ENCODE peak calls at places on chromosomes 3 and 15, in ten cellular contexts. L is right lobe of liver, Y is skeletal muscle cell, Z is fibroblast of mammary gland, S is aorta, H is thoracic aorta, G is psoas muscle, M is HFF-Myc, U is cardiac fibroblast, R is dorsolateral prefrontal cortex. E is an unnamed sample.

GRCh38 chr3:142281474-142281873 is 56.1 kb upstream of the GK5 start:
- DNase-seq in S (no peak), U (no peak), R (no peak), Z (peak), H (no peak), G (no peak), Y (no peak), L (no peak), M (no peak), E (no peak)

GRCh38 chr15:52040167-52040900 is 21.3 kb downstream of the MAPK6 start:
- DNase-seq in U (peak), H (no peak), S (no peak), M (no peak), Z (peak), G (no peak), L (no peak), Y (no peak), R (no peak), E (no peak)

GRCh38 chr3:63940389-63940757 is 28.2 kb upstream of the SCAANT1 start:
- DNase-seq in U (peak), S (no peak), L (no peak), M (no peak), Z (peak), G (no peak), H (no peak), Y (no peak), R (no peak), E (no peak)

GRCh38 chr15:35674873-35675781 is 129.2 kb upstream of the DPH6 start:
- DNase-seq in H (no peak), L (no peak), S (no peak), Y (peak), U (peak), G (no peak), R (no peak), M (peak), Z (peak), E (no peak)

GRCh38 chr15:37880009-37880834 is 54.2 kb upstream of the TMCO5A start:
- DNase-seq in Y (peak), L (no peak), H (no peak), R (no peak), G (no peak), S (no peak), M (no peak), Z (peak), U (peak), E (peak)

GRCh38 chr3:194782767-194783404 is 97.2 kb downstream of the FAM43A start:
- DNase-seq in M (no peak), Z (peak), L (no peak), S (no peak), R (no peak), U (peak), H (no peak), G (no peak), Y (peak), E (no peak)

GRCh38 chr15:78976691-78977090 is 31.8 kb upstream of the CTSH start:
- DNase-seq in G (no peak), M (no peak), S (peak), R (peak), Z (no peak), U (no peak), L (no peak), H (no peak), Y (no peak), E (no peak)

GRCh38 chr3:38117748-38118420 is 19.0 kb downstream of the ACAA1 start:
- DNase-seq in Y (no peak), L (peak), S (peak), G (peak), U (peak), M (peak), Z (peak), R (no peak), H (no peak), E (no peak)

GRCh38 chr15:59247364-59247763 is 40.7 kb downstream of the LDHAL6B start:
- DNase-seq in U (peak), Y (peak), Z (peak), R (peak), M (peak), H (no peak), S (no peak), L (no peak), G (no peak), E (peak)

GRCh38 chr3:33046521-33046920 is 50.4 kb downstream of the GLB1 start:
- DNase-seq in Y (no peak), G (no peak), H (no peak), Z (no peak), R (no peak), L (no peak), M (no peak), S (no peak), U (no peak), E (no peak)

GRCh38 chr3:155292133-155292532 is 1.4 kb downstream of the STRIT1 start:
- DNase-seq in H (no peak), L (no peak), U (peak), S (no peak), M (no peak), G (no peak), Z (peak), R (no peak), Y (no peak), E (no peak)

GRCh38 chr15:64092864-64093626 is 593 bp downstream of the CIAO2A start:
- DNase-seq in S (peak), U (peak), L (peak), R (no peak), H (no peak), M (no peak), Z (peak), G (peak), Y (no peak), E (no peak)

GRCh38 chr3:138327831-138328230 is 1.8 kb downstream of the NME9 start:
- DNase-seq in G (no peak), S (no peak), R (no peak), H (no peak), L (no peak), U (no peak), M (no peak), Z (no peak), Y (no peak), E (no peak)

GRCh38 chr3:11306815-11307589 is 34.8 kb downstream of the ATG7 start:
- DNase-seq in S (no peak), L (no peak), R (peak), U (peak), Y (no peak), H (no peak), M (no peak), G (no peak), Z (no peak), E (no peak)

GRCh38 chr3:123640311-123641083 is 55.6 kb upstream of the HACD2 start:
- DNase-seq in U (no peak), M (no peak), R (no peak), Z (no peak), S (no peak), Y (no peak), L (no peak), G (no peak), H (no peak), E (no peak)

GRCh38 chr3:148789156-148789555 is 38.5 kb upstream of the CPB1 start:
- DNase-seq in M (no peak), S (no peak), U (no peak), G (no peak), L (no peak), Z (peak), R (no peak), H (no peak), Y (peak), E (peak)

GRCh38 chr15:40279437-40280141 is 3.3 kb downstream of the ANKRD63 start:
- DNase-seq in M (no peak), S (peak), U (peak), Y (no peak), H (no peak), L (peak), G (peak), Z (peak), R (peak), E (no peak)

GRCh38 chr3:136336329-136337100 is 86.4 kb downstream of the PCCB start:
- DNase-seq in U (no peak), L (no peak), G (no peak), Z (peak), Y (no peak), M (peak), S (no peak), H (no peak), R (no peak), E (no peak)

GRCh38 chr3:47978386-47978785 is 37.8 kb downstream of the MAP4 start:
- DNase-seq in Y (no peak), H (no peak), M (no peak), L (no peak), Z (peak), G (no peak), S (no peak), U (no peak), R (no peak), E (no peak)

GRCh38 chr15:44720460-44721185 is 9.3 kb downstream of the B2M start:
- DNase-seq in M (no peak), U (no peak), Y (no peak), G (no peak), Z (no peak), H (no peak), S (no peak), L (no peak), R (no peak), E (no peak)

GRCh38 chr3:23810342-23811116 is 4.8 kb downstream of the UBE2E1 start:
- DNase-seq in U (peak), H (no peak), Y (no peak), G (peak), R (peak), M (no peak), Z (no peak), L (peak), S (peak), E (no peak)

GRCh38 chr3:131221731-131222130 is 159.8 kb upstream of the NUDT16 start:
- DNase-seq in U (peak), L (no peak), M (no peak), R (no peak), S (no peak), Y (peak), H (no peak), G (no peak), Z (peak), E (no peak)

GRCh38 chr15:92023971-92024370 is 170.5 kb downstream of the SLCO3A1 start:
- DNase-seq in U (no peak), Y (no peak), L (no peak), G (no peak), H (no peak), M (no peak), S (no peak), Z (peak), R (no peak), E (no peak)

DNA sequence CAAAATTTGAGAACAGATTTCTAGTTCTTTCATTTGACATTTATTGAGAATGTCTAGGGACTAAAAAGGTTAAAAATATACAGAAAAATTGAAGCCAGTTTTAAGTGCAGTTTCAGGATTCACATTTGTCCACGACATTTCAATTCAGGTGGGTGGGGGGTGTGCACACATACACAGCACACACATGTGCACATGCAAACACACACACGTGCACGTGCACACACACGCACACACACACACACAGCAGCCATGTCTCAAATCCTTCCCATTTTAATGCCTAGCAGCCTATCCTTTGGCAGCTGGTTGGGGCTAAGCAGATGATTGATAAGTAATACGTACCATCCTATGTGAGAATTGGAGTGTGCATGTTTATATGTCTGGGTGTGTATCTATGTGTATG is 238.3 kb upstream of the TRIM42 start:
- DNase-seq in R (no peak), G (no peak), Z (no peak), M (no peak), Y (no peak), U (no peak), H (no peak), L (no peak), S (no peak), E (no peak)
- H3K4me3 ChIP-seq in R (no peak), G (no peak), Z (no peak), M (no peak), Y (no peak), U (no peak), H (no peak), L (no peak), S (no peak), E (no peak)

DNA sequence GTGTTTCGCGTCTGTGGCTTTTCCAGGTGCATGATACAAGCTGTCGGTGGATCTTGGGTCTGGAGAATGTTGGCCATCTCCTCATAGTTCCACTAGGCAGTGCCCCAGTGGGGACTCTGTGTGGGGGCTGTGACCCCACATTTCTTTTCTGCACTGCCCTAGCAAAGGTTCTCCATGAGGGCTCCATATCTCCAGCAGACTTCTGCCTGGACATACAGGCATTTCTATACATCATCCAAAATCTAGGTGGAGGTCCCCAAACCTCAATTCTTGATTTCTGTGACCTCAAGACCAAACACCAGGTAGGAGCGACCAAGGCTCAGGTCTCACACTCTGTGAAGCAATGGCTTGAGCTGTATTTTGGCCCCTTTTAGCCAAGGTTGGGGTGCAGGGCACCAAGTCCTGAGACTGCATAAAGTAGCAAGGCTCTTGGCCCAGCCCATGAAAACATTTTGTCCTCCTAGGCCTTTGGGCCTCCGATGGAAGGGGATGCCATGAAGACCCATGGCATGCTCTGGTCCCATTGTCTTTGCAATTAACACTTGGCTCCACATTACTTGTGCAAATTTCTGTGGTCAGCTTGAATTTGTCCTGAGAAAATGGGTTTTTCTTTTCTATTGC is 615.3 kb downstream of the ZBBX start:
- DNase-seq in Z (no peak), M (no peak), Y (no peak), U (no peak), L (no peak), S (no peak), H (no peak), R (no peak), G (no peak), E (no peak)
- H3K4me3 ChIP-seq in Z (no peak), M (no peak), Y (no peak), U (no peak), L (no peak), S (no peak), H (no peak), R (no peak), G (no peak), E (no peak)

DNA sequence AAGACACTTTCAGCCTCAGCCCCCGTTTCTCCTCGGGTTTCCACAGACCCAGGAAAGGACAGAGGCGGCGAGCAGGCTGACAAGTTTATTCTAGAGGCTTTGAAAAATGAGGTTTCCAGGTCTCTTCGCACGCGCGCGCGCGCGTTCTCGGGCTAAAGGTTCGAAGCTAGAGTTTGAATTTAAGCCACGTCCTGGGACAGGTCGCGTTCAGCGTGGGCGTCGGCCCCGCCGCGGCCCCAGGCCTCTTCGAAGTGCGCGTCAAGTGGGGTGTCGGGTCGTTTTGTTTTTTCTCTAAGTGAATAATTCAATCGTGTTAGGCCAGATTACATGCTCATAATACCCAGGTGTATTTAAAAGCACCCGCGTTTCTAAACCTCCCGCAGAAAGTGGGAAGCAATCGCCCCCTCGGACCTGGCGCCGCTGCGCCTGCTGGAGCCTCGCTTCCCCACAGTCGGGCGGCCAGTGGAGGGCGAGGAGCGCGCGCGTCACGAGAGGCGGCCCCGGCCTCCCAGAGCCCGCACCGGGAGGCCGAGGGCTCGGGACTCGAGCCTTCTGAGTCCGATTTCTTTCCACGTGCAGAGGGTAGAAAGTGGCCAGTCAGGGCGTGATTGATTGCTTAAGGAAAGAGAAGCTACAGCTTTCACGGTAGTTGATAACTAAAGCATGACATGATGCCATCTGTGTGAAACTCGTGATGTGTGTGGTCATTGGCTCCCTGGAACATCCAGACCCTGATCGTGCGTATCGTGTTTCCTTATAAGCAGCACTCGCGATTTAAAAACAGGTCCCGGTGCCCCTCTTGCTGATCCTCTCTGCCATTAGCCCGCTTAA is 15.8 kb upstream of the SOX2 start:
- DNase-seq in M (no peak), H (no peak), G (no peak), L (no peak), U (no peak), S (peak), Y (no peak), Z (peak), R (peak), E (no peak)
- H3K4me3 ChIP-seq in M (no peak), H (peak), G (peak), L (peak), U (peak), S (peak), Y (peak), Z (peak), R (peak), E (peak)

GRCh38 chr15:73051402-73051810 is 857 bp upstream of the NEO1 start:
- DNase-seq in M (no peak), R (peak), S (peak), G (peak), U (no peak), H (no peak), L (peak), Y (no peak), Z (no peak), E (no peak)

GRCh38 chr15:73052679-73053397 is 575 bp downstream of the NEO1 start:
- DNase-seq in R (peak), Y (no peak), G (peak), Z (peak), S (peak), U (peak), M (no peak), H (no peak), L (peak), E (peak)

GRCh38 chr15:73054417-73054963 is 2.2 kb downstream of the NEO1 start:
- DNase-seq in Z (no peak), M (no peak), G (no peak), U (no peak), S (no peak), H (no peak), R (no peak), Y (no peak), L (no peak), E (no peak)

GRCh38 chr15:73051811-73052678 is at the start of gene NEO1:
- DNase-seq in G (peak), U (peak), L (peak), M (no peak), R (peak), H (peak), Y (peak), Z (peak), S (peak), E (peak)

GRCh38 chr15:73053398-73053723 is 1.1 kb downstream of the NEO1 start:
- DNase-seq in H (no peak), U (no peak), M (no peak), G (no peak), L (no peak), Z (no peak), Y (no peak), R (no peak), S (no peak), E (no peak)
- H3K4me3 ChIP-seq in H (peak), U (peak), M (peak), G (peak), L (peak), Z (peak), Y (peak), R (peak), S (peak), E (peak)

DNA sequence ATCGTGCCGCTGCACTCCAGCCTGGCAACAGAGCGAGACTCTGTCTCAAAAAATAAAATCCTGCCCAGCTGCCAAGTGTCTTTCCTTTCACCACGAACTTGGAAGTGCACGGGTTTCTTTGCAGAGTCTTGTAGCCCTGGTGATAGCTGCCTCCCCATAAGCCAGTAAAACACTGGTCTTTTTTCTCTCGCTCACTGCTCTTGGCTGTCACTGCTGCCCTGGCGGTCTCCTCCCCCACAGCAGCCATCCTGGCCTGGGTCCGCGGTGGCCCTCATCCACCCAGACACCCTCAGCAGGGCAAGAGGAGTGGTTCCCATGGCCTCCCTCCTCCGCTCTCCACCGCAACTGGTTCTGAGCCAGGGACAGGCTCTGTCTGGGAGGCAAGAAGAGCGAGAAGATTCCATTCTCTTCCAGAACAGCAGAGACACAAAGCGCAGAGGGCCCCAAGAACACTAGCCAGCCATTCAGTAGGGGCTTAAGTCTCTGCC is 44.4 kb downstream of the KLHL25 start:
- DNase-seq in U (peak), R (no peak), Z (peak), L (no peak), S (peak), G (peak), Y (peak), M (no peak), H (no peak), E (no peak)
- H3K4me3 ChIP-seq in U (no peak), R (peak), Z (no peak), L (no peak), S (no peak), G (peak), Y (no peak), M (no peak), H (peak), E (no peak)

GRCh38 chr15:61199681-61200080 is 29.4 kb downstream of the RORA start:
- DNase-seq in L (no peak), Z (no peak), S (no peak), G (no peak), M (no peak), H (no peak), R (no peak), U (no peak), Y (no peak), E (no peak)
- H3K4me3 ChIP-seq in L (no peak), Z (no peak), S (no peak), G (peak), M (no peak), H (no peak), R (no peak), U (no peak), Y (no peak), E (no peak)

GRCh38 chr3:156641261-156641975 is 33.0 kb upstream of the TIPARP start:
- DNase-seq in Z (no peak), M (no peak), R (no peak), G (no peak), Y (no peak), L (no peak), H (no peak), S (no peak), U (no peak), E (no peak)

GRCh38 chr3:156643729-156644389 is 30.5 kb upstream of the TIPARP start:
- DNase-seq in H (no peak), M (no peak), R (no peak), L (no peak), Y (peak), Z (peak), G (no peak), S (no peak), U (peak), E (no peak)

GRCh38 chr3:156639414-156640023 is 34.9 kb upstream of the TIPARP start:
- DNase-seq in S (no peak), R (no peak), M (no peak), Y (no peak), G (no peak), U (no peak), Z (no peak), L (no peak), H (no peak), E (no peak)

GRCh38 chr3:156644958-156645357 is 29.4 kb upstream of the TIPARP start:
- DNase-seq in H (no peak), S (no peak), L (no peak), G (no peak), Y (no peak), U (no peak), Z (no peak), M (no peak), R (no peak), E (no peak)

GRCh38 chr3:156642750-156643728 is 31.4 kb upstream of the TIPARP start:
- DNase-seq in U (no peak), R (no peak), Z (no peak), Y (no peak), H (no peak), G (no peak), L (no peak), M (no peak), S (no peak), E (no peak)
- H3K4me3 ChIP-seq in U (peak), R (peak), Z (no peak), Y (no peak), H (peak), G (no peak), L (no peak), M (no peak), S (no peak), E (no peak)

E was measured in retinal pigment epithelial cell.